ENCODE peak calls at places on chromosomes 13 and 19, in seven cellular contexts. I, E, W, F, N, B and U are unnamed samples.

GRCh38 chr13:51113969-51114368 is 2.9 kb upstream of the C13orf42 start:
- DNase-seq in I (no peak), E (no peak), W (no peak), F (no peak), N (no peak), B (no peak), U (no peak)

GRCh38 chr19:8069116-8069973 is 16.8 kb downstream of the CCL25 start:
- DNase-seq in I (no peak), E (no peak), W (no peak), F (peak), N (no peak), B (no peak), U (peak)

GRCh38 chr13:103002279-103002678 is 63.9 kb downstream of the SLC10A2 start:
- DNase-seq in I (no peak), E (no peak), W (no peak), F (no peak), N (no peak), B (no peak), U (no peak)

GRCh38 chr13:46172531-46172991 is 9.4 kb downstream of the LCP1 start:
- DNase-seq in I (no peak), E (no peak), W (peak), F (peak), N (no peak), B (no peak), U (peak)

GRCh38 chr19:35107541-35107939 is 8.1 kb upstream of the FXYD3 start:
- DNase-seq in I (no peak), E (no peak), W (no peak), F (no peak), N (peak), B (no peak), U (no peak)

GRCh38 chr13:89169951-89170350 is 1498.8 kb downstream of the SLITRK5 start:
- DNase-seq in I (no peak), E (no peak), W (no peak), F (peak), N (no peak), B (no peak), U (no peak)

GRCh38 chr13:110123041-110123809 is 183.7 kb downstream of the COL4A1 start:
- DNase-seq in I (no peak), E (no peak), W (no peak), F (no peak), N (no peak), B (no peak), U (no peak)

GRCh38 chr13:73765651-73766384 is 368.4 kb downstream of the KLF12 start:
- DNase-seq in I (peak), E (peak), W (peak), F (peak), N (peak), B (peak), U (no peak)

GRCh38 chr19:47406711-47407416 is 12.5 kb downstream of the MEIS3 start:
- DNase-seq in I (no peak), E (no peak), W (no peak), F (peak), N (no peak), B (no peak), U (peak)

GRCh38 chr13:52780092-52780491 is 40.5 kb upstream of the CNMD start:
- DNase-seq in I (no peak), E (no peak), W (no peak), F (no peak), N (no peak), B (no peak), U (no peak)

GRCh38 chr19:13846533-13847032 is 30.4 kb upstream of the NANOS3 start:
- DNase-seq in I (no peak), E (peak), W (peak), F (peak), N (peak), B (peak), U (peak)

GRCh38 chr19:53365899-53366493 is 491 bp downstream of the ZNF525 start:
- DNase-seq in I (no peak), E (no peak), W (peak), F (no peak), N (peak), B (no peak), U (peak)

GRCh38 chr13:74174810-74175209 is 40.6 kb upstream of the KLF12 start:
- DNase-seq in I (no peak), E (no peak), W (no peak), F (no peak), N (no peak), B (no peak), U (no peak)

GRCh38 chr19:33323093-33323820 is 20.9 kb upstream of the CEBPA start:
- DNase-seq in I (no peak), E (no peak), W (no peak), F (no peak), N (no peak), B (no peak), U (no peak)

GRCh38 chr19:11849264-11849615 is 714 bp downstream of the ZNF439 start:
- DNase-seq in I (no peak), E (no peak), W (peak), F (peak), N (no peak), B (no peak), U (peak)

GRCh38 chr13:37409756-37410155 is 188.8 kb downstream of the POSTN start:
- DNase-seq in I (no peak), E (no peak), W (no peak), F (no peak), N (no peak), B (no peak), U (no peak)

GRCh38 chr13:89514534-89515312 is 1832.8 kb upstream of the MIR17HG start:
- DNase-seq in I (no peak), E (no peak), W (no peak), F (peak), N (no peak), B (no peak), U (no peak)

GRCh38 chr19:31378404-31378803 is 29.2 kb upstream of the TSHZ3 start:
- DNase-seq in I (no peak), E (no peak), W (no peak), F (peak), N (peak), B (no peak), U (no peak)

GRCh38 chr13:53201454-53202225 is 173.0 kb downstream of the OLFM4 start:
- DNase-seq in I (no peak), E (no peak), W (no peak), F (no peak), N (peak), B (no peak), U (no peak)

GRCh38 chr13:94154362-94154761 is 325.1 kb downstream of the DCT start:
- DNase-seq in I (no peak), E (no peak), W (no peak), F (no peak), N (peak), B (no peak), U (no peak)

GRCh38 chr13:71880753-71881541 is 13.9 kb upstream of the DACH1 start:
- DNase-seq in I (no peak), E (no peak), W (no peak), F (no peak), N (no peak), B (no peak), U (no peak)

GRCh38 chr13:113511361-113511760 is 20.9 kb upstream of the DCUN1D2 start:
- DNase-seq in I (no peak), E (no peak), W (no peak), F (no peak), N (no peak), B (peak), U (no peak)

GRCh38 chr19:16504271-16504670 is 8.1 kb downstream of the C19orf44 start:
- DNase-seq in I (no peak), E (no peak), W (no peak), F (no peak), N (no peak), B (no peak), U (no peak)

GRCh38 chr19:18167975-18168645 is 5.5 kb upstream of the IFI30 start:
- DNase-seq in I (no peak), E (no peak), W (no peak), F (peak), N (no peak), B (no peak), U (peak)

GRCh38 chr19:44840811-44841210 is 5.3 kb upstream of the NECTIN2 start:
- DNase-seq in I (no peak), E (no peak), W (no peak), F (no peak), N (no peak), B (no peak), U (no peak)

GRCh38 chr13:55577082-55577846 is 1563.5 kb upstream of the PRR20A start:
- DNase-seq in I (no peak), E (no peak), W (no peak), F (no peak), N (no peak), B (no peak), U (no peak)

GRCh38 chr13:27789495-27790303 is 2.6 kb upstream of the GSX1 start:
- DNase-seq in I (no peak), E (no peak), W (no peak), F (no peak), N (no peak), B (no peak), U (peak)

GRCh38 chr13:64817721-64818120 is 2412.4 kb downstream of the PCDH9 start:
- DNase-seq in I (no peak), E (no peak), W (no peak), F (no peak), N (no peak), B (no peak), U (no peak)

GRCh38 chr19:45569619-45570421 is 14.8 kb downstream of the OPA3 start:
- DNase-seq in I (no peak), E (peak), W (no peak), F (peak), N (no peak), B (no peak), U (peak)

GRCh38 chr13:33150146-33150545 is 133.9 kb downstream of the KL start:
- DNase-seq in I (no peak), E (no peak), W (no peak), F (no peak), N (no peak), B (no peak), U (no peak)

GRCh38 chr19:17390665-17391370 is 3.2 kb downstream of the CCDC194 start:
- DNase-seq in I (peak), E (peak), W (peak), F (peak), N (peak), B (peak), U (peak)

GRCh38 chr13:112103971-112104872 is 37.3 kb downstream of the SOX1 start:
- DNase-seq in I (no peak), E (no peak), W (no peak), F (no peak), N (no peak), B (peak), U (no peak)

GRCh38 chr13:110108348-110109139 is 198.4 kb downstream of the COL4A1 start:
- DNase-seq in I (no peak), E (no peak), W (no peak), F (peak), N (peak), B (peak), U (peak)

GRCh38 chr13:42594577-42595571 is 20.9 kb downstream of the TNFSF11 start:
- DNase-seq in I (peak), E (no peak), W (no peak), F (peak), N (peak), B (no peak), U (peak)

GRCh38 chr13:95896302-95896701 is 156.9 kb downstream of the UGGT2 start:
- DNase-seq in I (no peak), E (no peak), W (no peak), F (peak), N (no peak), B (no peak), U (no peak)

GRCh38 chr13:112554214-112554850 is 33.6 kb downstream of the TUBGCP3 start:
- DNase-seq in I (no peak), E (no peak), W (no peak), F (no peak), N (no peak), B (no peak), U (no peak)

GRCh38 chr19:41958367-41959055 is 610 bp downstream of the RABAC1 start:
- DNase-seq in I (no peak), E (peak), W (peak), F (peak), N (peak), B (peak), U (peak)

GRCh38 chr13:56378566-56378965 is 762.2 kb upstream of the PRR20A start:
- DNase-seq in I (no peak), E (no peak), W (no peak), F (no peak), N (no peak), B (no peak), U (no peak)

GRCh38 chr13:106630162-106630561 is 62.2 kb upstream of the ARGLU1 start:
- DNase-seq in I (no peak), E (no peak), W (no peak), F (no peak), N (no peak), B (no peak), U (no peak)

GRCh38 chr13:90154311-90154960 is 1193.1 kb upstream of the MIR17HG start:
- DNase-seq in I (no peak), E (no peak), W (no peak), F (no peak), N (no peak), B (no peak), U (no peak)